ENCODE peak calls at places on chromosomes 12 and 14, in nine cellular contexts. D is left ventricle myocardium inferior, K is gastrocnemius medialis, F is mammary epithelial cell, B is HFFc6, G is AG04450, P is GM13976, N is lung, X is GM12865. T is an unnamed sample.

GRCh38 chr14:101134161-101134631 is 230.7 kb upstream of the RTL1 start:
- DNase-seq in D (no peak), K (no peak), F (no peak), B (no peak), G (no peak), P (no peak), N (peak; percentile 24), X (no peak), T (no peak)

GRCh38 chr12:96237465-96238077 is 43.4 kb downstream of the ELK3 start:
- DNase-seq in D (peak; percentile 59), K (peak; percentile 36), F (peak; percentile 94), B (peak; percentile 91), G (peak; percentile 81), P (no peak), N (no peak), X (no peak), T (no peak)

GRCh38 chr14:72714094-72714493 is 179.8 kb downstream of the DPF3 start:
- DNase-seq in D (no peak), K (no peak), F (no peak), B (no peak), G (no peak), P (peak; percentile 72), N (no peak), X (peak; percentile 72), T (peak; percentile 72)

GRCh38 chr14:100675664-100676063 is 51.0 kb upstream of the DLK1 start:
- DNase-seq in D (no peak), K (no peak), F (no peak), B (peak; percentile 24), G (no peak), P (no peak), N (no peak), X (no peak), T (no peak)

GRCh38 chr12:51847830-51848727 is at the start of gene FIGNL2:
- DNase-seq in D (peak; percentile 42), K (no peak), F (no peak), B (no peak), G (no peak), P (no peak), N (no peak), X (no peak), T (no peak)

GRCh38 chr14:93686313-93686712 is 102.0 kb downstream of the PRIMA1 start:
- DNase-seq in D (no peak), K (no peak), F (peak; percentile 30), B (no peak), G (no peak), P (no peak), N (no peak), X (no peak), T (no peak)

GRCh38 chr12:131829351-131829794 is 1.2 kb downstream of the MMP17 start:
- DNase-seq in D (no peak), K (no peak), F (peak; percentile 14), B (no peak), G (no peak), P (no peak), N (no peak), X (no peak), T (no peak)

GRCh38 chr14:73491256-73491976 is 683 bp downstream of the RIOX1 start:
- DNase-seq in D (peak; percentile 55), K (peak; percentile 32), F (peak; percentile 74), B (peak; percentile 47), G (peak; percentile 8), P (peak; percentile 88), N (peak; percentile 66), X (peak; percentile 84), T (peak; percentile 84)

GRCh38 chr12:52157566-52158150 is 34.2 kb downstream of the KRT80 start:
- DNase-seq in D (no peak), K (no peak), F (no peak), B (no peak), G (no peak), P (no peak), N (no peak), X (no peak), T (no peak)

GRCh38 chr14:105375635-105376057 is 22.7 kb upstream of the TEX22 start:
- DNase-seq in D (no peak), K (no peak), F (no peak), B (no peak), G (no peak), P (no peak), N (no peak), X (peak; percentile 22), T (no peak)

GRCh38 chr14:102063808-102064429 is 22.9 kb downstream of the HSP90AA1 start:
- DNase-seq in D (no peak), K (no peak), F (no peak), B (no peak), G (no peak), P (no peak), N (no peak), X (no peak), T (no peak)

GRCh38 chr14:96109956-96110355 is 70.8 kb downstream of the C14orf132 start:
- DNase-seq in D (no peak), K (no peak), F (no peak), B (no peak), G (no peak), P (no peak), N (no peak), X (no peak), T (no peak)

GRCh38 chr14:36161781-36162180 is 14.7 kb downstream of the PTCSC3 start:
- DNase-seq in D (no peak), K (no peak), F (no peak), B (no peak), G (no peak), P (no peak), N (no peak), X (no peak), T (no peak)

GRCh38 chr12:24544368-24544767 is 404.5 kb downstream of the BCAT1 start:
- DNase-seq in D (no peak), K (no peak), F (no peak), B (no peak), G (no peak), P (no peak), N (no peak), X (no peak), T (no peak)

GRCh38 chr14:56299306-56299984 is 181.2 kb downstream of the PELI2 start:
- DNase-seq in D (no peak), K (no peak), F (no peak), B (no peak), G (no peak), P (no peak), N (no peak), X (no peak), T (no peak)
- TF ChIP-seq CTCF in D (no peak), K (no peak), F (no peak), B (no peak), G (peak; percentile 7), P (no peak), N (no peak), X (no peak), T (no peak)

GRCh38 chr12:54940695-54941315 is 43.8 kb downstream of the TESPA1 start:
- DNase-seq in D (no peak), K (no peak), F (no peak), B (no peak), G (no peak), P (no peak), N (no peak), X (no peak), T (no peak)
- TF ChIP-seq CTCF in D (no peak), K (no peak), F (no peak), B (no peak), G (no peak), P (no peak), N (no peak), X (no peak), T (no peak)

GRCh38 chr12:56724660-56724988 is 475 bp downstream of the NACA start:
- DNase-seq in D (no peak), K (no peak), F (no peak), B (no peak), G (no peak), P (no peak), N (no peak), X (no peak), T (no peak)

GRCh38 chr12:56723352-56723751 is 1.7 kb downstream of the NACA start:
- DNase-seq in D (no peak), K (no peak), F (no peak), B (no peak), G (no peak), P (no peak), N (no peak), X (no peak), T (no peak)

GRCh38 chr12:56722832-56723231 is 2.3 kb downstream of the NACA start:
- DNase-seq in D (no peak), K (no peak), F (no peak), B (no peak), G (no peak), P (no peak), N (no peak), X (no peak), T (no peak)

GRCh38 chr12:56724989-56725722 is at the start of gene NACA:
- DNase-seq in D (peak; percentile 99), K (peak; percentile 99), F (peak; percentile 96), B (peak; percentile 99), G (peak; percentile 95), P (peak; percentile 96), N (peak; percentile 99), X (peak; percentile 99), T (peak; percentile 95)

DNA sequence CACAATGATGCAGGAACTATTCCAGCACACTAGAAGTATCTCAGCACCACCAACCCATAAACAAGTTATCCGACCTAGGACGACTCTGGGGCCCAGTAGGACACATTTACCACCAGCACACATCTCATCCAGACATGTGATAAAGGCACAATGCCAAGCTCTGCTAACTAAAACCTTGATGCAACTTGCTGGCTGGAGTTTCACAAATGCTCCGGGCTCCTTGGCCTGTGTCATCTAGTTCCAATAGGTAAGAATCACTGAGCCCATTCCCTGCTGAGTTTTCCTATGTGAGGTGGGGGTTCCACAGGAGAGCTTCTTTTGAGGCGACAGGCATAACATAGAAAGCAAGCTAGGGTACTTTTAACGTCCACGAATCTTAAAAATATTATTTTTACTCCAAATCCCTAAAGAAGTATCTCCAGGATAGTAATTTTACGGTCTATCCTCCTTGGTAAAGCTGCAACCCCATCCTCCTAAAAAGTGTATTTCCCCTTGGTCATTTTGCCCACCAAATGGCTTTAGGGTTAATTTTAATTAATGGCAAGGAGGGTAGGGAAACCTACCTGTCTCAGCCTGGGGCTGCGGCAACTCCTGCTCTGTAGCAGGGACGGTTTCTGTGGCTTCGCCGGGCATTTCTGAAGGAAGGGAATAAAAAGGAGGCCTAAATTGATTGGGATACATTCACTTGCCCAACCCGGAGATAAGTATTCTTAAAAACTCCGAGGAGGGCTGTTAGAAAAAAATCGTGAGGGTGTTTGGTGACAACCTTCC is 1.0 kb downstream of the NACA start:
- DNase-seq in D (peak; percentile 39), K (peak; percentile 93), F (peak; percentile 75), B (peak; percentile 68), G (peak; percentile 48), P (no peak), N (peak; percentile 37), X (peak; percentile 42), T (no peak)
- TF ChIP-seq CTCF in D (no peak), K (no peak), F (no peak), B (no peak), G (no peak), P (no peak), N (no peak), X (no peak), T (no peak)

GRCh38 chr12:12008931-12009611 is 61.7 kb upstream of the BCL2L14 start:
- DNase-seq in D (no peak), K (no peak), F (peak; percentile 95), B (peak; percentile 62), G (no peak), P (peak; percentile 52), N (peak; percentile 62), X (peak; percentile 81), T (peak; percentile 71)
- TF ChIP-seq CTCF in D (no peak), K (no peak), F (no peak), B (no peak), G (no peak), P (peak; percentile 57), N (no peak), X (peak; percentile 28), T (peak; percentile 66)